ENCODE peak calls at places on chromosomes 4 and X, in six cellular contexts. L is thoracic aorta, R is kidney, J is prostate gland, D is pancreas, F is A549. K is an unnamed sample.

GRCh38 chrX:18620349-18620748 is 51.6 kb downstream of the RS1 start:
- DNase-seq in J (peak; percentile 14), L (no peak), F (no peak), R (no peak), D (no peak), K (no peak)

GRCh38 chrX:85024562-85024961 is 20.9 kb downstream of the APOOL start:
- DNase-seq in R (no peak), F (no peak), L (no peak), J (no peak), D (no peak), K (no peak)

GRCh38 chrX:70479197-70479969 is 34.7 kb downstream of the DLG3 start:
- DNase-seq in D (no peak), L (no peak), R (no peak), F (peak; percentile 9), J (peak; percentile 5), K (no peak)

GRCh38 chr4:69038582-69038981 is 57.7 kb upstream of the UGT2B7 start:
- DNase-seq in D (no peak), L (no peak), J (no peak), F (no peak), R (no peak), K (no peak)

GRCh38 chr4:11783588-11783987 is 354.9 kb upstream of the HS3ST1 start:
- DNase-seq in D (no peak), J (no peak), F (no peak), L (no peak), R (no peak), K (no peak)

GRCh38 chr4:91127891-91128290 is 1000.7 kb downstream of the CCSER1 start:
- DNase-seq in R (no peak), D (no peak), J (no peak), L (no peak), F (no peak), K (no peak)

GRCh38 chr4:48237996-48238645 is 31.5 kb downstream of the TEC start:
- DNase-seq in F (no peak), L (no peak), D (no peak), R (no peak), J (no peak), K (no peak)

GRCh38 chr4:104524591-104524990 is 29.9 kb upstream of the CXXC4 start:
- DNase-seq in F (no peak), D (no peak), R (no peak), J (no peak), L (no peak), K (no peak)

GRCh38 chr4:1862961-1863296 is 7.0 kb upstream of the LETM1 start:
- DNase-seq in R (peak; percentile 48), J (no peak), D (no peak), F (no peak), L (no peak), K (no peak)

GRCh38 chr4:120869511-120870278 is 52.8 kb downstream of the PRDM5 start:
- DNase-seq in F (no peak), R (no peak), J (peak; percentile 38), L (no peak), D (no peak), K (no peak)

GRCh38 chrX:115460565-115460888 is 100.4 kb upstream of the PLS3 start:
- DNase-seq in D (no peak), R (no peak), J (no peak), F (no peak), L (no peak), K (no peak)

GRCh38 chr4:39699676-39700409 is 1.9 kb downstream of the UBE2K start:
- DNase-seq in J (no peak), L (no peak), D (no peak), R (no peak), F (peak; percentile 8), K (no peak)

GRCh38 chrX:373641-374471 is 12.9 kb downstream of the PPP2R3B start:
- DNase-seq in L (no peak), D (no peak), F (peak; percentile 17), J (peak; percentile 36), R (no peak), K (no peak)

GRCh38 chr4:166538491-166539005 is 665.5 kb downstream of the TLL1 start:
- DNase-seq in J (no peak), R (no peak), F (no peak), L (no peak), D (no peak), K (no peak)

GRCh38 chr4:70802923-70803605 is 36.6 kb downstream of the GRSF1 start:
- DNase-seq in R (no peak), F (no peak), D (no peak), J (no peak), L (no peak), K (no peak)

GRCh38 chrX:40912576-40912975 is 172.7 kb upstream of the USP9X start:
- DNase-seq in F (no peak), D (no peak), R (no peak), L (no peak), J (no peak), K (no peak)

GRCh38 chrX:51614353-51614752 is 4.4 kb downstream of the CENPVL3 start:
- DNase-seq in J (no peak), F (peak; percentile 14), L (no peak), R (no peak), D (no peak), K (no peak)

GRCh38 chr4:141006236-141006802 is 127.0 kb downstream of the RNF150 start:
- DNase-seq in J (no peak), F (no peak), D (no peak), L (no peak), R (no peak), K (no peak)

GRCh38 chr4:152255437-152255836 is 280.5 kb downstream of the FBXW7 start:
- DNase-seq in R (no peak), F (no peak), L (no peak), J (no peak), D (no peak), K (no peak)

GRCh38 chrX:101399825-101400224 is 7.9 kb downstream of the GLA start:
- DNase-seq in D (no peak), L (no peak), F (no peak), R (no peak), J (no peak), K (no peak)

GRCh38 chrX:135973025-135973547 is 702 bp downstream of the MMGT1 start:
- DNase-seq in D (no peak), J (peak; percentile 5), F (peak; percentile 31), L (no peak), R (no peak), K (no peak)

GRCh38 chrX:9988762-9989161 is 21.6 kb downstream of the CLDN34 start:
- DNase-seq in D (no peak), L (no peak), F (peak; percentile 24), J (no peak), R (no peak), K (no peak)

GRCh38 chrX:150844016-150844415 is 54.5 kb downstream of the CD99L2 start:
- DNase-seq in F (no peak), R (no peak), D (no peak), J (no peak), L (no peak), K (no peak)

GRCh38 chr4:48017108-48017527 is 546 bp downstream of the NIPAL1 start:
- DNase-seq in F (peak; percentile 25), R (peak; percentile 85), D (peak; percentile 80), L (peak; percentile 31), J (peak; percentile 35), K (peak; percentile 75)

GRCh38 chr4:6492861-6493667 is 20.6 kb upstream of the PPP2R2C start:
- DNase-seq in J (no peak), L (no peak), R (no peak), F (no peak), D (no peak), K (peak; percentile 44)
- H3K27ac ChIP-seq in J (no peak overlapping the region), L (no peak overlapping the region), R (no peak overlapping the region), F (no peak overlapping the region), D (no peak overlapping the region), K (no peak overlapping the region)

GRCh38 chr4:89306486-89307184 is 965 bp downstream of the GPRIN3 start:
- DNase-seq in L (no peak), D (no peak), F (no peak), J (no peak), R (no peak), K (no peak)

GRCh38 chr4:89305712-89306437 is 1.7 kb downstream of the GPRIN3 start:
- DNase-seq in D (no peak), J (no peak), R (no peak), L (no peak), F (no peak), K (no peak)

GRCh38 chr4:89303989-89304388 is 3.6 kb downstream of the GPRIN3 start:
- DNase-seq in J (no peak), F (no peak), R (no peak), D (no peak), L (no peak), K (no peak)

GRCh38 chr4:89303177-89303576 is 4.4 kb downstream of the GPRIN3 start:
- DNase-seq in L (no peak), F (no peak), J (no peak), D (no peak), R (peak; percentile 78), K (no peak)

DNA sequence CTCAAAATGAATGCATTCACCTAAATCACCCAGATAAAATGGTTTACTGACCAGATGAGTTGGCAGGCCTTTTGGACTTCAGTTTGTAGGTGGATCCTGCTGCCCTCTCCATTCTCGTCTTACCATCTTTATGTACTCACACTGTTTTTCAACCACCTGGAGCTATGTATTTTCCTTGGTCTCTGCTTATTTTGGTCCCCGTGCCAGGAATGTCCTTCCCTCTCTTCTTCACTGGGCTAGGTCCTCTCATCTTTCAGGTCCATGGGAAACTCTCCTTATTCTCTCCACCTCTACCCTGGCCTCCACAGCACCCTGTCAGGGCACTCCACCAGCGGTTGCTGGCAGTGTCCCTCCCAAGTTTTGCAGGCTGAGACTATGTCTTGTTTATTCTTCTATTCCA is 2.6 kb downstream of the GPRIN3 start:
- DNase-seq in R (no peak), F (no peak), L (no peak), D (no peak), J (no peak), K (no peak)
- H3K4me3 ChIP-seq in R (no peak overlapping the region), F (peak overlapping the region; percentile 80), L (peak overlapping the region; percentile 77), D (no peak overlapping the region), J (no peak overlapping the region), K (peak overlapping the region; percentile 60)

DNA sequence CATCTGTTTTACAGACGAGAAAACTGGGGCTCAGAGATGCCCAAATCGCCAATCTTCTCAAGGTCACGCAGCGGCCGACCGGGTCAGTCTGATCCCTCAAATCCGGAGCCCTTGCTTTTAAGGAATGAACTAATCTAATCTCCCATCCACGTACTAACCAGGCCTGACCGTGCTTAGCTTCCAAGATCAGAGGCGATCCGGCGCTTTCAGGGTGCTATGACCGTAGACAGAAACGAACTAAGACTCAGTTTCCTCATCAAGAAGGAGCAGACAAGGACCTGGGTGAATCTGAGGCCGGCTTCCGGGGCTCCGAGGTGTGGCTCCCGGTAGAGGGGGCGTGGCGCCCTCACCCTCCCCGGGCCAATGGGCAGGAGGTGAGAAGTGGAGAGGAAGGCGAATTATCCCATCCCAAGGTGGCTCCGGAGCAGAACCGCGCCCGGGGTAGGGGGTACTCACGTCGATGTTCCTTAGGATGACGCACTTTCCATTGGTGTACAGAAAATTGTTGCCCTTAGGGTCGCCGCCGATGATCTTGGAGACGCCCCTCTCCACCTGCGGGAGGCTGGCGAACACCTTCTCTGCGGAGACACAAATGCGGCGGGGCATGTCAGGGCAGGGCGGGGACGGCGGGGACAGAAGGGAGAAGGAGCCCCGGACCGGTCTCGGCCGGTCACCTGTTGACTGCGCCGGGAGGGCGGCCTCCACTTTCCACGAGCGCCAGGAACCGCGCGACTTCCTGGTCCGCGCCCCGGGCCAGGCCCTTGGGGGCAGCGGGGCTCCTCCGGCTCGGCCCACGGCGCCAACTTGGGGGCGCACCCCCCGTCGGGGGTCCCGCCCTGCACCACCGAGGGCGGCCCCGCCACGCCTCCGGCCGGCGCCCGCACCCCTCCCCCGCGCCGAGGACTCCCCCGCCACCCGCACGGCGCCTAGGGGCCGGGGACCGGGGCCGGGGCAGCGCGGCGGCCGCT is 658 bp downstream of the WDR1 start:
- DNase-seq in F (peak; percentile 62), R (peak; percentile 93), D (peak; percentile 77), L (no peak), J (peak; percentile 70), K (peak; percentile 85)
- H3K27ac ChIP-seq in F (peak overlapping the region; percentile 92), R (peak overlapping the region; percentile 91), D (peak overlapping the region; percentile 80), L (peak overlapping the region; percentile 87), J (peak overlapping the region; percentile 92), K (peak overlapping the region; percentile 98)

GRCh38 chr4:148023782-148024181 is 291.9 kb downstream of the ARHGAP10 start:
- DNase-seq in R (no peak), J (no peak), F (no peak), L (no peak), D (no peak), K (no peak)
- H3K4me3 ChIP-seq in R (peak overlapping the region; percentile 33), J (no peak overlapping the region), F (no peak overlapping the region), L (peak overlapping the region; percentile 45), D (no peak overlapping the region), K (no peak overlapping the region)

K was measured in suprapubic skin.